ENCODE peak calls at places on chromosomes 6 and 20, in eight cellular contexts. L, A, R, V, Y, Z, G and N are unnamed samples.

GRCh38 chr6:154868143-154868594 is 126.9 kb upstream of the TIAM2 start:
- DNase-seq in G (peak; percentile 77), R (peak; percentile 74), L (no peak), A (peak; percentile 70), Z (no peak), V (no peak), Y (peak; percentile 23), N (no peak)

GRCh38 chr6:155234687-155235543 is 28.9 kb upstream of the CLDN20 start:
- DNase-seq in R (peak; percentile 28), G (no peak), Y (no peak), L (no peak), A (peak; percentile 13), Z (no peak), V (no peak), N (no peak)

GRCh38 chr20:42186337-42186736 is 568.2 kb upstream of the CHD6 start:
- DNase-seq in L (no peak), Y (no peak), Z (no peak), R (no peak), V (no peak), G (no peak), A (no peak), N (no peak)

GRCh38 chr20:4135385-4136077 is 120.2 kb upstream of the RNF24 start:
- DNase-seq in R (peak; percentile 97), A (peak; percentile 98), L (peak; percentile 54), G (peak; percentile 91), Y (no peak), Z (no peak), V (peak; percentile 50), N (no peak)

GRCh38 chr6:5782783-5783567 is 223.8 kb downstream of the NRN1 start:
- DNase-seq in Z (no peak), G (no peak), Y (no peak), A (no peak), V (no peak), R (peak; percentile 27), L (peak; percentile 96), N (no peak)

GRCh38 chr6:133587841-133588240 is 301.1 kb upstream of the TCF21 start:
- DNase-seq in G (no peak), Z (no peak), V (no peak), R (peak; percentile 92), A (peak; percentile 29), L (no peak), Y (no peak), N (no peak)

GRCh38 chr6:11575408-11576033 is 38.0 kb downstream of the TMEM170B start:
- DNase-seq in L (peak; percentile 63), Z (peak; percentile 37), A (peak; percentile 91), G (peak; percentile 87), V (peak; percentile 66), R (peak; percentile 85), Y (peak; percentile 82), N (no peak)

GRCh38 chr20:46355778-46356177 is 47.5 kb upstream of the CDH22 start:
- DNase-seq in A (no peak), V (no peak), Y (no peak), R (no peak), G (peak; percentile 53), L (no peak), Z (no peak), N (no peak)

GRCh38 chr6:90610291-90610670 is 23.4 kb upstream of the MAP3K7 start:
- DNase-seq in L (no peak), Y (no peak), V (no peak), A (peak; percentile 7), R (peak; percentile 29), G (no peak), Z (peak; percentile 46), N (no peak)

GRCh38 chr20:44911264-44911921 is 1.5 kb downstream of the PABPC1L start:
- DNase-seq in Z (peak; percentile 51), R (peak; percentile 51), Y (peak; percentile 58), L (peak; percentile 85), G (peak; percentile 83), V (peak; percentile 72), A (peak; percentile 77), N (no peak)
- TF ChIP-seq CTCF in Z (no peak), R (peak; percentile 40), Y (peak; percentile 11), L (peak; percentile 37), G (peak; percentile 54), V (peak; percentile 61), A (peak; percentile 54), N (peak; percentile 32)

GRCh38 chr20:51318058-51318960 is 224.2 kb downstream of the NFATC2 start:
- DNase-seq in V (peak; percentile 59), A (peak; percentile 58), Z (peak; percentile 45), Y (peak; percentile 36), L (peak; percentile 80), G (peak; percentile 57), R (no peak), N (peak; percentile 72)
- TF ChIP-seq CTCF in V (peak; percentile 52), A (peak; percentile 75), Z (no peak), Y (peak; percentile 36), L (peak; percentile 55), G (peak; percentile 44), R (peak; percentile 68), N (peak; percentile 79)

GRCh38 chr6:4351857-4352669 is 216.7 kb upstream of the ECI2 start:
- DNase-seq in L (peak; percentile 32), A (peak; percentile 97), V (peak; percentile 30), G (peak; percentile 51), R (peak; percentile 95), Y (no peak), Z (peak; percentile 58), N (no peak)
- TF ChIP-seq CTCF in L (no peak), A (peak; percentile 12), V (no peak), G (no peak), R (peak; percentile 16), Y (no peak), Z (no peak), N (no peak)

DNA sequence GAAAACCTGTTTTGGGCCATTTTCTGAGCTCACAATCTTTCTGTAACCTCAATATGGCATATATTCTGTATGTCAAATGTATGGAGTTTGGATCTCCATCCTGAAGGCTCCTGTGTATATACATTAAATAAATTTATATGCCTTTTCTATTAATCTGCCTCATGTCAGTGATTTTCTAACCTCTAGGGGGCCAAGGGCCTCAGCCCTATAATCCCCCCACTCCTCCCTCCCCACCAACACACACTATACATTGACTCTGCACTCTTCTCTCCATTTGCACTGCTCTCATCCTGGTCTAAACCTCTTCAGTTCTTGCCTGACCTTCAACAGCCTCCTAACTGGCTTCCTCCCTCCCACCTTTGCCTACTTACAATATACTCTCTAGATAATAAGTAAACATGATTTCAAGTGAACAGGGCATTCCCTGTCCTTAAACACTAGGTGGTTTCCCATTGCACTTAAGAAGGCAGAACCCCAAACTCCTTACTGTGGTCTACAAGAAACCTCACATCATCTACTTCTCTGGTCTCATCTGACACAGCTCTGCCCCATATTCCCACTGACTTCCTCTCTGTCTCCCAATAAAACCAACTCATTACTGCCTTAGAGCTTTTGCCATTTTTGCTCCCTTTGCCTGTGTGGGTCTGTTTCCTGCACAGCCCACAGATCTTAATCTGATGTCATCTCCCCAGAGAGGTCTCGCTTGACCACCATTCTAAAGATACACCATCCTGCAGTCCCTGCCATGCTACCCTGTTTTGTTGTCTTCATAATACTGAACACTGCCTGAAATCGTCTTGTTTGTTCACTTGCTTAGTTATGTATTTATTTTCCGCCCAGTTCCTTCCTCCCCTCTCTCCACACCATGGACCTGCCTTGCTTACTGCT is 213.7 kb downstream of the SYNE1 start:
- DNase-seq in V (no peak), Z (no peak), A (no peak), L (no peak), G (no peak), Y (no peak), R (no peak), N (no peak)
- TF ChIP-seq CTCF in V (no peak), Z (no peak), A (no peak), L (no peak), G (no peak), Y (no peak), R (no peak), N (no peak)